ENCODE peak calls at places on chromosomes 2 and 18, in four cellular contexts. O is omental fat pad, G is A549, Y is activated T-cell treated with anti-CD3 and anti-CD28 coated beads for 48 hours. C is an unnamed sample.

GRCh38 chr2:151437630-151438029 is 27.9 kb downstream of the RIF1 start:
- DNase-seq in Y (no peak), O (no peak), G (no peak), C (no peak)

GRCh38 chr2:202378661-202379338 is 2.7 kb downstream of the BMPR2 start:
- DNase-seq in O (no peak), Y (no peak), G (no peak), C (no peak)

GRCh38 chr2:153871231-153872221 is at the start of gene GALNT13:
- DNase-seq in G (peak), O (no peak), Y (no peak), C (no peak)

GRCh38 chr2:2229898-2230817 is 100.9 kb downstream of the MYT1L start:
- DNase-seq in O (no peak), G (no peak), Y (no peak), C (no peak)

GRCh38 chr2:98324181-98324580 is 22.1 kb upstream of the CNGA3 start:
- DNase-seq in G (no peak), Y (no peak), O (no peak), C (no peak)

GRCh38 chr18:23918395-23919032 is 96.0 kb upstream of the TTC39C start:
- DNase-seq in Y (peak), G (peak), O (peak), C (peak)

GRCh38 chr2:141399270-141399669 is 731.5 kb downstream of the LRP1B start:
- DNase-seq in Y (no peak), G (peak), O (no peak), C (no peak)

GRCh38 chr2:169011698-169012097 is 19.4 kb downstream of the ABCB11 start:
- DNase-seq in Y (no peak), G (no peak), O (no peak), C (no peak)

GRCh38 chr2:106089611-106090010 is 104.5 kb downstream of the UXS1 start:
- DNase-seq in Y (no peak), O (no peak), G (no peak), C (no peak)

GRCh38 chr2:27689424-27689823 is 25.7 kb downstream of the SLC4A1AP start:
- DNase-seq in O (no peak), G (no peak), Y (no peak), C (no peak)

GRCh38 chr2:56626927-56627326 is 443.1 kb downstream of the CCDC85A start:
- DNase-seq in Y (no peak), G (no peak), O (no peak), C (no peak)

GRCh38 chr2:232142049-232142448 is 180.5 kb downstream of the DIS3L2 start:
- DNase-seq in Y (peak), G (peak), O (no peak), C (no peak)

GRCh38 chr18:54284967-54285785 is 15.9 kb downstream of the POLI start:
- DNase-seq in O (no peak), Y (peak), G (no peak), C (no peak)

GRCh38 chr2:118696786-118697465 is 150.5 kb downstream of the EN1 start:
- DNase-seq in O (no peak), G (no peak), Y (no peak), C (no peak)

GRCh38 chr2:191688934-191689695 is 11.2 kb downstream of the NABP1 start:
- DNase-seq in Y (no peak), O (no peak), G (peak), C (no peak)

GRCh38 chr18:68916734-68917133 is 118.9 kb downstream of the CCDC102B start:
- DNase-seq in G (no peak), Y (no peak), O (no peak), C (no peak)

GRCh38 chr18:7856733-7857132 is 289.6 kb downstream of the PTPRM start:
- DNase-seq in O (no peak), Y (no peak), G (no peak), C (no peak)

GRCh38 chr18:44238911-44239310 is 441.8 kb upstream of the SETBP1 start:
- DNase-seq in Y (no peak), O (no peak), G (no peak), C (no peak)

GRCh38 chr18:697012-697411 is 15.4 kb downstream of the ENOSF1 start:
- DNase-seq in G (no peak), Y (no peak), O (no peak), C (no peak)

GRCh38 chr18:70491734-70492348 is 203.0 kb downstream of the SOCS6 start:
- DNase-seq in O (peak), G (peak), Y (peak), C (peak)

GRCh38 chr2:218743072-218743471 is 32.4 kb downstream of the TTLL4 start:
- DNase-seq in G (no peak), O (no peak), Y (no peak), C (no peak)

GRCh38 chr2:82825410-82826090 is 1633.5 kb downstream of the SUCLG1 start:
- DNase-seq in Y (no peak), G (no peak), O (no peak), C (no peak)